ENCODE peak calls at places on chromosomes 1 and 21, in seven cellular contexts. E is left colon; M is activated naive CD8-positive, alpha-beta T cell treated with anti-CD3 and anti-CD28 coated beads, Interleukin-2, amount 50 U/mL, for 24 hours; U is SK-N-DZ; I is OCI-LY7; B is transverse colon; V is tibial artery. K is an unnamed sample.

GRCh38 chr1:227883641-227884301 is 64.0 kb downstream of the WNT9A start:
- DNase-seq in V (no peak), I (no peak), B (no peak), M (peak), U (no peak), E (no peak), K (no peak)

GRCh38 chr1:224106568-224107281 is 7.2 kb upstream of the FBXO28 start:
- DNase-seq in U (peak), E (peak), M (no peak), I (peak), V (no peak), B (peak), K (no peak)

GRCh38 chr1:10629816-10630571 is 155.2 kb downstream of the PEX14 start:
- DNase-seq in M (no peak), U (no peak), I (no peak), E (no peak), B (no peak), V (no peak), K (peak)

GRCh38 chr1:59295603-59296002 is 1.3 kb upstream of the FGGY start:
- DNase-seq in M (no peak), U (no peak), E (no peak), V (no peak), I (no peak), B (no peak), K (no peak)

GRCh38 chr1:168755800-168756418 is 26.9 kb upstream of the DPT start:
- DNase-seq in V (no peak), B (no peak), U (peak), I (no peak), M (no peak), E (no peak), K (no peak)

GRCh38 chr1:108082741-108083562 is 117.2 kb downstream of the SLC25A24 start:
- DNase-seq in U (no peak), V (no peak), E (no peak), M (peak), I (no peak), B (no peak), K (no peak)

GRCh38 chr21:46097826-46098286 is at the start of gene COL6A2:
- DNase-seq in U (no peak), E (peak), B (peak), V (peak), I (no peak), M (peak), K (peak)

GRCh38 chr1:52542085-52542688 is 10.7 kb downstream of the TUT4 start:
- DNase-seq in I (peak), V (no peak), E (no peak), U (no peak), M (no peak), B (no peak), K (no peak)

GRCh38 chr1:172826096-172826741 is 167.3 kb downstream of the FASLG start:
- DNase-seq in U (peak), M (no peak), B (no peak), I (peak), E (peak), V (peak), K (peak)

GRCh38 chr1:206698990-206699586 is 14.4 kb downstream of the MAPKAPK2 start:
- DNase-seq in M (no peak), U (no peak), E (no peak), I (no peak), B (no peak), V (no peak), K (no peak)

K was measured in uterus.